ENCODE peak calls at places on chromosomes 1 and 21, in six cellular contexts. D, H, A, J, V and X are unnamed samples.

GRCh38 chr1:114828251-114828650 is 26.4 kb upstream of the SYCP1 start:
- DNase-seq in V (no peak), A (peak), J (no peak), D (no peak), H (peak), X (no peak)

GRCh38 chr1:228968841-228969606 is 233.7 kb downstream of the RHOU start:
- DNase-seq in D (no peak), V (no peak), J (peak), H (no peak), A (no peak), X (no peak)

GRCh38 chr1:40438391-40439015 is 11.8 kb upstream of the ZFP69B start:
- DNase-seq in D (no peak), V (peak), A (peak), H (peak), J (no peak), X (no peak)

GRCh38 chr1:25724201-25724600 is 75.8 kb upstream of the SELENON start:
- DNase-seq in J (no peak), D (no peak), V (no peak), H (no peak), A (no peak), X (no peak)

GRCh38 chr1:177858222-177858894 is 111.5 kb downstream of the SEC16B start:
- DNase-seq in A (no peak), J (no peak), V (no peak), D (no peak), H (peak), X (no peak)

GRCh38 chr1:147167361-147167760 is 4.9 kb downstream of the PRKAB2 start:
- DNase-seq in V (no peak), J (no peak), H (peak), A (peak), D (no peak), X (no peak)

GRCh38 chr1:77757616-77758015 is 2.0 kb downstream of the USP33 start:
- DNase-seq in V (peak), J (no peak), A (peak), H (peak), D (no peak), X (no peak)

GRCh38 chr1:174710868-174711845 is 263.4 kb downstream of the GPR52 start:
- DNase-seq in H (no peak), J (no peak), A (no peak), D (no peak), V (no peak), X (no peak)

GRCh38 chr1:147078606-147079399 is 93.5 kb downstream of the PRKAB2 start:
- DNase-seq in D (peak), J (no peak), V (no peak), A (no peak), H (no peak), X (no peak)

GRCh38 chr1:224783006-224783651 is 146.3 kb upstream of the DNAH14 start:
- DNase-seq in H (no peak), A (no peak), J (no peak), D (no peak), V (no peak), X (no peak)

GRCh38 chr1:52281518-52281917 is 84.5 kb downstream of the CC2D1B start:
- DNase-seq in A (peak), J (no peak), D (no peak), V (no peak), H (peak), X (no peak)

GRCh38 chr1:28241633-28242241 is 5.8 kb downstream of the ATP5IF1 start:
- DNase-seq in A (no peak), D (no peak), J (no peak), H (no peak), V (no peak), X (no peak)

GRCh38 chr1:11984121-11984520 is 3.9 kb downstream of the MFN2 start:
- DNase-seq in J (no peak), A (no peak), V (no peak), D (no peak), H (no peak), X (no peak)

GRCh38 chr1:223556414-223557124 is 108.9 kb downstream of the CAPN8 start:
- DNase-seq in A (no peak), H (peak), V (peak), J (peak), D (peak), X (peak)

GRCh38 chr1:154342132-154342531 is 16.8 kb downstream of the ATP8B2 start:
- DNase-seq in A (no peak), H (no peak), J (no peak), D (no peak), V (no peak), X (no peak)
- H3K18ac ChIP-seq in A (no peak), H (no peak), J (no peak), D (no peak), V (no peak), X (no peak)

GRCh38 chr1:90840323-90840722 is 123.2 kb upstream of the BARHL2 start:
- DNase-seq in V (no peak), H (no peak), A (no peak), J (no peak), D (no peak), X (no peak)

GRCh38 chr1:90839323-90839722 is 122.2 kb upstream of the BARHL2 start:
- DNase-seq in V (no peak), J (no peak), D (no peak), H (no peak), A (no peak), X (no peak)

GRCh38 chr1:90837420-90837819 is 120.3 kb upstream of the BARHL2 start:
- DNase-seq in A (no peak), D (no peak), J (no peak), V (no peak), H (no peak), X (no peak)

GRCh38 chr1:90838720-90839119 is 121.6 kb upstream of the BARHL2 start:
- DNase-seq in A (no peak), H (no peak), V (no peak), D (no peak), J (no peak), X (no peak)

DNA sequence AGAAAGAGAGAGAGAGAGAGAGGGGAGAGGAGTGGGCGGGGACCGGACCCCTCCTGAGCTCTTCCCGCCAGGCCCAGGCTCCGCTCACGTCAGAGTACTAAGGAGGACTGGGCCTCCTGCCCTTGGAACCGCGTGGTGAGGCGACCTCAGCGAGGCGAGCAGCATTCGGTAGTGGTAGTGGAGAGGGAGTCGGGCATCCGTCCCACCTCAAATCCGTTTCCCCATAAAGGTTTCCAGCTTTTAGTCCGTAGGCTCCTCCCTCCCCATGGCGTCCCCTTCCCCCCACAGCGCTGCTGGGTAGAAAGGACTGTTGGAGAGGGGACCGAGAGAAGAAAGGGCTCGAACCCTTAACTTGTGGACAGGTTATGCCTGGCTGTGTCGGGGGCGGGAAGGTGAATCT is 124.4 kb upstream of the BARHL2 start:
- DNase-seq in A (no peak), H (no peak), V (no peak), J (no peak), D (peak), X (peak)
- H4K91ac ChIP-seq in A (no peak), H (no peak), V (no peak), J (no peak), D (no peak), X (no peak)

GRCh38 chr1:82492168-82492567 is 691.4 kb downstream of the ADGRL2 start:
- DNase-seq in A (no peak), H (no peak), V (no peak), J (no peak), D (no peak), X (no peak)
- H3K18ac ChIP-seq in A (no peak), H (no peak), V (no peak), J (no peak), D (no peak), X (no peak)

GRCh38 chr1:79012500-79012899 is 6.0 kb upstream of the ADGRL4 start:
- DNase-seq in V (no peak), D (no peak), A (no peak), H (no peak), J (no peak), X (no peak)
- H4K91ac ChIP-seq in V (no peak), D (no peak), A (no peak), H (no peak), J (no peak), X (no peak)

GRCh38 chr1:227887697-227888403 is 59.9 kb downstream of the WNT9A start:
- DNase-seq in A (peak), D (peak), H (no peak), V (no peak), J (peak), X (peak)
- H3K18ac ChIP-seq in A (no peak), D (peak), H (no peak), V (no peak), J (peak), X (no peak)

GRCh38 chr1:219292989-219293388 is 119.3 kb downstream of the LYPLAL1 start:
- DNase-seq in V (no peak), H (no peak), A (no peak), J (no peak), D (no peak), X (no peak)
- H4K91ac ChIP-seq in V (no peak), H (no peak), A (no peak), J (no peak), D (no peak), X (no peak)

GRCh38 chr21:44704636-44705001 is 6.8 kb downstream of the TSPEAR start:
- DNase-seq in A (no peak), D (peak), V (no peak), H (no peak), J (no peak), X (peak)

GRCh38 chr21:44706026-44706705 is 5.2 kb downstream of the TSPEAR start:
- DNase-seq in J (no peak), H (no peak), A (no peak), V (no peak), D (peak), X (no peak)

GRCh38 chr21:44708213-44708865 is 3.0 kb downstream of the TSPEAR start:
- DNase-seq in D (peak), H (no peak), V (no peak), A (no peak), J (no peak), X (peak)

GRCh38 chr21:44708866-44709425 is 2.4 kb downstream of the TSPEAR start:
- DNase-seq in A (no peak), D (no peak), V (no peak), H (no peak), J (no peak), X (no peak)

DNA sequence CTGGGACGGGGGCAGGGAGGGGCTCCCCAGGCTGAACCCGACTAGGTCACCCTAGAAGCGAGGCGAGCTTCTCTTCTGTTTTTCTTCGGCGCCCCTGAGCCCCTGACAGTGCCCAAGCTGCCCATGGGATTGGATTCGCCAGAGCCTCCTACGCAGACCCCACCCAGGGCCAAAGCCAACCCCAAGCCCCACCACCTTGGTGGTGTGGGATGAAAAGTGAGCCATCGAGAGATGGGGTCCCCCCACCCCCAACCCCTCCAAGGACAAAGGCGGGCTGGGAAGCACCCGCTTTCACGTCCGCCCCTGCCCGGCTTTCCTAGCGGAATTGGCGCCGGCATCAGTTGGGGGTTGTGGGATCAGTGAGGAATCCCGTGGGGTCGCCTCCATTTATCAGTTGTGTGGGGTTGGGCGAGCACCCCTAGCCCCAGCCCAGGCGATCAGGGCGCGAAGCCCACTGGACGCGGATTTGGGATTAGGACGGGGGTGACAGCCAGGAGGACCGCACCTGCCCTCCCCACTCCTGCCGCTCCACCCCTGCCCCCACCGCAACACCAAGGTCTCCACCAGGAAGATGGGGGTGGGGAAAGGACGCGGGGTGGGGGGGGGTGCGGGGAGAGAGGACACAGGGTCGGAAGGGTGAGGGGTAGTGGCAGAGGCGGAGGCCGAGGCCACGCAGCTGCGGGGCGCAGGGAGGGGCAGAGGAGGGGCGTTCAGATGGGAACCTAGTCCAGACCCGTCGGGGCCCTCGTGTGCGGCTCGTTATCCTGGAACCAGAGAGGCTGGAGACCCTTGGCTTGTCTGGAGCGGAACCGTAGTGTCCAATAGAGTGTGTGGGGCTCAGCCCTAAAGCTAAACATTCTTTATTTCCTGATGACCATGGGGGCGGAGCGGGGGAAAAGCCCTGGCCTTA is 4.4 kb downstream of the TSPEAR start:
- DNase-seq in A (no peak), J (no peak), H (no peak), D (peak), V (no peak), X (no peak)
- H3K18ac ChIP-seq in A (no peak), J (peak), H (no peak), D (peak), V (no peak), X (no peak)

GRCh38 chr1:64059556-64059955 is 143.9 kb upstream of the UBE2U start:
- DNase-seq in V (no peak), J (no peak), D (no peak), H (no peak), A (no peak), X (no peak)
- H4K91ac ChIP-seq in V (no peak), J (no peak), D (no peak), H (no peak), A (no peak), X (no peak)